ENCODE peak calls at places on chromosomes 6 and 20, in seven cellular contexts. One of them, this sample, is unnamed.

GRCh38 chr20:17504326-17504897 is 26.8 kb downstream of the BFSP1 start:
- DNase-seq in CD4-positive, CD25-positive, alpha-beta regulatory T cell: no peak
- DNase-seq in astrocyte of the cerebellum: no peak
- DNase-seq in A549: no peak
- DNase-seq in stimulated activated CD4-positive, alpha-beta T cell treated with anti-CD3 and anti-CD28 coated beads, Interleukin-4, amount 100 ng/mL, for 24 hours: no peak
- DNase-seq in HS-5: no peak
- DNase-seq in amygdala: no peak
- DNase-seq in this sample: no peak

GRCh38 chr20:37480915-37481314 is 40.1 kb upstream of the NNAT start:
- DNase-seq in CD4-positive, CD25-positive, alpha-beta regulatory T cell: no peak
- DNase-seq in astrocyte of the cerebellum: no peak
- DNase-seq in A549: no peak
- DNase-seq in stimulated activated CD4-positive, alpha-beta T cell treated with anti-CD3 and anti-CD28 coated beads, Interleukin-4, amount 100 ng/mL, for 24 hours: no peak
- DNase-seq in HS-5: no peak
- DNase-seq in amygdala: no peak
- DNase-seq in this sample: no peak

GRCh38 chr20:32563311-32564272 is 21.5 kb downstream of the NOL4L start:
- DNase-seq in CD4-positive, CD25-positive, alpha-beta regulatory T cell: no peak
- DNase-seq in astrocyte of the cerebellum: no peak
- DNase-seq in A549: no peak
- DNase-seq in stimulated activated CD4-positive, alpha-beta T cell treated with anti-CD3 and anti-CD28 coated beads, Interleukin-4, amount 100 ng/mL, for 24 hours: no peak
- DNase-seq in HS-5: no peak
- DNase-seq in amygdala: no peak
- DNase-seq in this sample: no peak

GRCh38 chr6:74197310-74197709 is 501.3 kb downstream of the CD109 start:
- DNase-seq in CD4-positive, CD25-positive, alpha-beta regulatory T cell: no peak
- DNase-seq in astrocyte of the cerebellum: no peak
- DNase-seq in A549: no peak
- DNase-seq in stimulated activated CD4-positive, alpha-beta T cell treated with anti-CD3 and anti-CD28 coated beads, Interleukin-4, amount 100 ng/mL, for 24 hours: no peak
- DNase-seq in HS-5: no peak
- DNase-seq in amygdala: no peak
- DNase-seq in this sample: no peak

GRCh38 chr20:32203556-32204484 is 3.7 kb downstream of the PLAGL2 start:
- DNase-seq in CD4-positive, CD25-positive, alpha-beta regulatory T cell: no peak
- DNase-seq in astrocyte of the cerebellum: no peak
- DNase-seq in A549: no peak
- DNase-seq in stimulated activated CD4-positive, alpha-beta T cell treated with anti-CD3 and anti-CD28 coated beads, Interleukin-4, amount 100 ng/mL, for 24 hours: peak; percentile 87
- DNase-seq in HS-5: no peak
- DNase-seq in amygdala: no peak
- DNase-seq in this sample: no peak

GRCh38 chr6:126976263-126976797 is 142.1 kb upstream of the RSPO3 start:
- DNase-seq in CD4-positive, CD25-positive, alpha-beta regulatory T cell: no peak
- DNase-seq in astrocyte of the cerebellum: no peak
- DNase-seq in A549: no peak
- DNase-seq in stimulated activated CD4-positive, alpha-beta T cell treated with anti-CD3 and anti-CD28 coated beads, Interleukin-4, amount 100 ng/mL, for 24 hours: no peak
- DNase-seq in HS-5: no peak
- DNase-seq in amygdala: no peak
- DNase-seq in this sample: no peak

GRCh38 chr20:60808003-60808402 is 444.1 kb upstream of the CDH4 start:
- DNase-seq in CD4-positive, CD25-positive, alpha-beta regulatory T cell: no peak
- DNase-seq in astrocyte of the cerebellum: no peak
- DNase-seq in A549: no peak
- DNase-seq in stimulated activated CD4-positive, alpha-beta T cell treated with anti-CD3 and anti-CD28 coated beads, Interleukin-4, amount 100 ng/mL, for 24 hours: no peak
- DNase-seq in HS-5: no peak
- DNase-seq in amygdala: no peak
- DNase-seq in this sample: no peak

GRCh38 chr20:57107208-57107607 is 159.2 kb downstream of the BMP7 start:
- DNase-seq in CD4-positive, CD25-positive, alpha-beta regulatory T cell: no peak
- DNase-seq in astrocyte of the cerebellum: no peak
- DNase-seq in A549: no peak
- DNase-seq in stimulated activated CD4-positive, alpha-beta T cell treated with anti-CD3 and anti-CD28 coated beads, Interleukin-4, amount 100 ng/mL, for 24 hours: no peak
- DNase-seq in HS-5: no peak
- DNase-seq in amygdala: no peak
- DNase-seq in this sample: no peak

GRCh38 chr20:19947611-19948264 is 69.4 kb upstream of the NAA20 start:
- DNase-seq in CD4-positive, CD25-positive, alpha-beta regulatory T cell: no peak
- DNase-seq in astrocyte of the cerebellum: no peak
- DNase-seq in A549: no peak
- DNase-seq in stimulated activated CD4-positive, alpha-beta T cell treated with anti-CD3 and anti-CD28 coated beads, Interleukin-4, amount 100 ng/mL, for 24 hours: no peak
- DNase-seq in HS-5: peak; percentile 9
- DNase-seq in amygdala: no peak
- DNase-seq in this sample: no peak

GRCh38 chr6:40074292-40075050 is 140.2 kb upstream of the MOCS1 start:
- DNase-seq in CD4-positive, CD25-positive, alpha-beta regulatory T cell: no peak
- DNase-seq in astrocyte of the cerebellum: no peak
- DNase-seq in A549: no peak
- DNase-seq in stimulated activated CD4-positive, alpha-beta T cell treated with anti-CD3 and anti-CD28 coated beads, Interleukin-4, amount 100 ng/mL, for 24 hours: no peak
- DNase-seq in HS-5: no peak
- DNase-seq in amygdala: no peak
- DNase-seq in this sample: no peak

GRCh38 chr20:47161411-47161810 is 195.1 kb downstream of the ZMYND8 start:
- DNase-seq in CD4-positive, CD25-positive, alpha-beta regulatory T cell: no peak
- DNase-seq in astrocyte of the cerebellum: no peak
- DNase-seq in A549: no peak
- DNase-seq in stimulated activated CD4-positive, alpha-beta T cell treated with anti-CD3 and anti-CD28 coated beads, Interleukin-4, amount 100 ng/mL, for 24 hours: no peak
- DNase-seq in HS-5: no peak
- DNase-seq in amygdala: no peak
- DNase-seq in this sample: no peak

GRCh38 chr6:154709621-154710020 is 23.6 kb upstream of the SCAF8 start:
- DNase-seq in CD4-positive, CD25-positive, alpha-beta regulatory T cell: no peak
- DNase-seq in astrocyte of the cerebellum: no peak
- DNase-seq in A549: no peak
- DNase-seq in stimulated activated CD4-positive, alpha-beta T cell treated with anti-CD3 and anti-CD28 coated beads, Interleukin-4, amount 100 ng/mL, for 24 hours: no peak
- DNase-seq in HS-5: no peak
- DNase-seq in amygdala: no peak
- DNase-seq in this sample: no peak

GRCh38 chr6:167996424-167997199 is 859 bp upstream of the KIF25 start:
- DNase-seq in CD4-positive, CD25-positive, alpha-beta regulatory T cell: no peak
- DNase-seq in astrocyte of the cerebellum: no peak
- DNase-seq in A549: peak; percentile 22
- DNase-seq in stimulated activated CD4-positive, alpha-beta T cell treated with anti-CD3 and anti-CD28 coated beads, Interleukin-4, amount 100 ng/mL, for 24 hours: no peak
- DNase-seq in HS-5: no peak
- DNase-seq in amygdala: no peak
- DNase-seq in this sample: no peak

GRCh38 chr6:18823782-18824386 is 436.7 kb downstream of the RNF144B start:
- DNase-seq in CD4-positive, CD25-positive, alpha-beta regulatory T cell: no peak
- DNase-seq in astrocyte of the cerebellum: no peak
- DNase-seq in A549: peak; percentile 72
- DNase-seq in stimulated activated CD4-positive, alpha-beta T cell treated with anti-CD3 and anti-CD28 coated beads, Interleukin-4, amount 100 ng/mL, for 24 hours: peak; percentile 11
- DNase-seq in HS-5: no peak
- DNase-seq in amygdala: no peak
- DNase-seq in this sample: no peak

GRCh38 chr6:129662980-129663431 is 47.0 kb downstream of the ARHGAP18 start:
- DNase-seq in CD4-positive, CD25-positive, alpha-beta regulatory T cell: no peak
- DNase-seq in astrocyte of the cerebellum: no peak
- DNase-seq in A549: no peak
- DNase-seq in stimulated activated CD4-positive, alpha-beta T cell treated with anti-CD3 and anti-CD28 coated beads, Interleukin-4, amount 100 ng/mL, for 24 hours: no peak
- DNase-seq in HS-5: no peak
- DNase-seq in amygdala: no peak
- DNase-seq in this sample: no peak

GRCh38 chr6:24205020-24205492 is 79.0 kb downstream of the NRSN1 start:
- DNase-seq in CD4-positive, CD25-positive, alpha-beta regulatory T cell: no peak
- DNase-seq in astrocyte of the cerebellum: peak; percentile 33
- DNase-seq in A549: peak; percentile 39
- DNase-seq in stimulated activated CD4-positive, alpha-beta T cell treated with anti-CD3 and anti-CD28 coated beads, Interleukin-4, amount 100 ng/mL, for 24 hours: peak; percentile 6
- DNase-seq in HS-5: peak; percentile 31
- DNase-seq in amygdala: no peak
- DNase-seq in this sample: peak; percentile 3

GRCh38 chr6:74320715-74321114 is 624.7 kb downstream of the CD109 start:
- DNase-seq in CD4-positive, CD25-positive, alpha-beta regulatory T cell: no peak
- DNase-seq in astrocyte of the cerebellum: no peak
- DNase-seq in A549: no peak
- DNase-seq in stimulated activated CD4-positive, alpha-beta T cell treated with anti-CD3 and anti-CD28 coated beads, Interleukin-4, amount 100 ng/mL, for 24 hours: no peak
- DNase-seq in HS-5: no peak
- DNase-seq in amygdala: no peak
- DNase-seq in this sample: no peak

GRCh38 chr20:7458459-7458858 is 481.8 kb downstream of the HAO1 start:
- DNase-seq in CD4-positive, CD25-positive, alpha-beta regulatory T cell: no peak
- DNase-seq in astrocyte of the cerebellum: no peak
- DNase-seq in A549: no peak
- DNase-seq in stimulated activated CD4-positive, alpha-beta T cell treated with anti-CD3 and anti-CD28 coated beads, Interleukin-4, amount 100 ng/mL, for 24 hours: no peak
- DNase-seq in HS-5: no peak
- DNase-seq in amygdala: no peak
- DNase-seq in this sample: no peak

GRCh38 chr6:134169881-134170486 is 117.6 kb upstream of the SLC2A12 start:
- DNase-seq in CD4-positive, CD25-positive, alpha-beta regulatory T cell: no peak
- DNase-seq in astrocyte of the cerebellum: no peak
- DNase-seq in A549: no peak
- DNase-seq in stimulated activated CD4-positive, alpha-beta T cell treated with anti-CD3 and anti-CD28 coated beads, Interleukin-4, amount 100 ng/mL, for 24 hours: no peak
- DNase-seq in HS-5: no peak
- DNase-seq in amygdala: no peak
- DNase-seq in this sample: no peak

GRCh38 chr6:108348655-108349349 is 53.9 kb downstream of the AFG1L start:
- DNase-seq in CD4-positive, CD25-positive, alpha-beta regulatory T cell: no peak
- DNase-seq in astrocyte of the cerebellum: no peak
- DNase-seq in A549: no peak
- DNase-seq in stimulated activated CD4-positive, alpha-beta T cell treated with anti-CD3 and anti-CD28 coated beads, Interleukin-4, amount 100 ng/mL, for 24 hours: no peak
- DNase-seq in HS-5: no peak
- DNase-seq in amygdala: no peak
- DNase-seq in this sample: no peak

GRCh38 chr6:26322645-26323482 is 42.1 kb upstream of the BTN3A2 start:
- DNase-seq in CD4-positive, CD25-positive, alpha-beta regulatory T cell: peak; percentile 48
- DNase-seq in astrocyte of the cerebellum: peak; percentile 72
- DNase-seq in A549: peak; percentile 88
- DNase-seq in stimulated activated CD4-positive, alpha-beta T cell treated with anti-CD3 and anti-CD28 coated beads, Interleukin-4, amount 100 ng/mL, for 24 hours: peak; percentile 87
- DNase-seq in HS-5: peak; percentile 96
- DNase-seq in amygdala: no peak
- DNase-seq in this sample: peak; percentile 79

GRCh38 chr6:155693573-155694428 is 238.2 kb upstream of the NOX3 start:
- DNase-seq in CD4-positive, CD25-positive, alpha-beta regulatory T cell: no peak
- DNase-seq in astrocyte of the cerebellum: no peak
- DNase-seq in A549: no peak
- DNase-seq in stimulated activated CD4-positive, alpha-beta T cell treated with anti-CD3 and anti-CD28 coated beads, Interleukin-4, amount 100 ng/mL, for 24 hours: no peak
- DNase-seq in HS-5: no peak
- DNase-seq in amygdala: no peak
- DNase-seq in this sample: no peak

GRCh38 chr6:43635387-43636311 is at the start of gene MAD2L1BP:
- DNase-seq in CD4-positive, CD25-positive, alpha-beta regulatory T cell: peak; percentile 78
- DNase-seq in astrocyte of the cerebellum: no peak
- DNase-seq in A549: peak; percentile 73
- DNase-seq in stimulated activated CD4-positive, alpha-beta T cell treated with anti-CD3 and anti-CD28 coated beads, Interleukin-4, amount 100 ng/mL, for 24 hours: peak; percentile 88
- DNase-seq in HS-5: no peak
- DNase-seq in amygdala: peak; percentile 80
- DNase-seq in this sample: peak; percentile 85

GRCh38 chr20:47276856-47277541 is 79.5 kb downstream of the ZMYND8 start:
- DNase-seq in CD4-positive, CD25-positive, alpha-beta regulatory T cell: no peak
- DNase-seq in astrocyte of the cerebellum: peak; percentile 86
- DNase-seq in A549: no peak
- DNase-seq in stimulated activated CD4-positive, alpha-beta T cell treated with anti-CD3 and anti-CD28 coated beads, Interleukin-4, amount 100 ng/mL, for 24 hours: no peak
- DNase-seq in HS-5: no peak
- DNase-seq in amygdala: no peak
- DNase-seq in this sample: no peak

GRCh38 chr6:79546186-79546585 is 9.0 kb upstream of the LCA5 start:
- DNase-seq in CD4-positive, CD25-positive, alpha-beta regulatory T cell: no peak
- DNase-seq in astrocyte of the cerebellum: peak; percentile 78
- DNase-seq in A549: no peak
- DNase-seq in stimulated activated CD4-positive, alpha-beta T cell treated with anti-CD3 and anti-CD28 coated beads, Interleukin-4, amount 100 ng/mL, for 24 hours: no peak
- DNase-seq in HS-5: no peak
- DNase-seq in amygdala: no peak
- DNase-seq in this sample: no peak